ENCODE peak calls at places on chromosomes 4 and X, in six cellular contexts. One of them, this sample, is unnamed.

GRCh38 chr4:16212138-16212782 is 14.0 kb downstream of the TAPT1 start:
- DNase-seq in right atrium auricular region: no peak
- DNase-seq in IMR-90: no peak
- DNase-seq in brain microvascular endothelial cell: no peak
- DNase-seq in left lung: no peak
- DNase-seq in astrocyte: no peak
- DNase-seq in this sample: no peak

GRCh38 chr4:148071009-148071408 is 339.1 kb downstream of the ARHGAP10 start:
- DNase-seq in right atrium auricular region: peak
- DNase-seq in IMR-90: no peak
- DNase-seq in brain microvascular endothelial cell: no peak
- DNase-seq in left lung: no peak
- DNase-seq in astrocyte: no peak
- DNase-seq in this sample: no peak

GRCh38 chr4:29571322-29571721 is 1148.8 kb upstream of the PCDH7 start:
- DNase-seq in right atrium auricular region: no peak
- DNase-seq in IMR-90: no peak
- DNase-seq in brain microvascular endothelial cell: no peak
- DNase-seq in left lung: no peak
- DNase-seq in astrocyte: no peak
- DNase-seq in this sample: no peak

GRCh38 chr4:83362492-83363329 is 28.1 kb upstream of the HPSE start:
- DNase-seq in right atrium auricular region: no peak
- DNase-seq in IMR-90: peak
- DNase-seq in brain microvascular endothelial cell: peak
- DNase-seq in left lung: no peak
- DNase-seq in astrocyte: peak
- DNase-seq in this sample: peak

GRCh38 chr4:179415842-179416223 is 1973.6 kb upstream of the AGA start:
- DNase-seq in right atrium auricular region: no peak
- DNase-seq in IMR-90: peak
- DNase-seq in brain microvascular endothelial cell: no peak
- DNase-seq in left lung: no peak
- DNase-seq in astrocyte: peak
- DNase-seq in this sample: peak

GRCh38 chr4:187118731-187119130 is 395.1 kb upstream of the FAT1 start:
- DNase-seq in right atrium auricular region: no peak
- DNase-seq in IMR-90: peak
- DNase-seq in brain microvascular endothelial cell: peak
- DNase-seq in left lung: no peak
- DNase-seq in astrocyte: peak
- DNase-seq in this sample: no peak

GRCh38 chr4:915041-915474 is 17.1 kb downstream of the GAK start:
- DNase-seq in right atrium auricular region: no peak
- DNase-seq in IMR-90: no peak
- DNase-seq in brain microvascular endothelial cell: no peak
- DNase-seq in left lung: peak
- DNase-seq in astrocyte: no peak
- DNase-seq in this sample: no peak

GRCh38 chr4:186659936-186660335 is 63.7 kb downstream of the FAT1 start:
- DNase-seq in right atrium auricular region: no peak
- DNase-seq in IMR-90: no peak
- DNase-seq in brain microvascular endothelial cell: no peak
- DNase-seq in left lung: no peak
- DNase-seq in astrocyte: no peak
- DNase-seq in this sample: no peak

GRCh38 chr4:98781641-98782348 is 123.4 kb upstream of the TSPAN5 start:
- DNase-seq in right atrium auricular region: no peak
- DNase-seq in IMR-90: no peak
- DNase-seq in brain microvascular endothelial cell: no peak
- DNase-seq in left lung: no peak
- DNase-seq in astrocyte: no peak
- DNase-seq in this sample: no peak

GRCh38 chr4:88179261-88179660 is 20.8 kb upstream of the ABCG2 start:
- DNase-seq in right atrium auricular region: no peak
- DNase-seq in IMR-90: no peak
- DNase-seq in brain microvascular endothelial cell: no peak
- DNase-seq in left lung: no peak
- DNase-seq in astrocyte: no peak
- DNase-seq in this sample: no peak

GRCh38 chr4:121114756-121115155 is 42.4 kb upstream of the NDNF start:
- DNase-seq in right atrium auricular region: no peak
- DNase-seq in IMR-90: no peak
- DNase-seq in brain microvascular endothelial cell: no peak
- DNase-seq in left lung: no peak
- DNase-seq in astrocyte: no peak
- DNase-seq in this sample: no peak

GRCh38 chr4:2388430-2389182 is 29.8 kb downstream of the ZFYVE28 start:
- DNase-seq in right atrium auricular region: no peak
- DNase-seq in IMR-90: peak
- DNase-seq in brain microvascular endothelial cell: no peak
- DNase-seq in left lung: no peak
- DNase-seq in astrocyte: no peak
- DNase-seq in this sample: no peak

GRCh38 chr4:68271851-68272756 is 26.6 kb upstream of the TMPRSS11B start:
- DNase-seq in right atrium auricular region: no peak
- DNase-seq in IMR-90: peak
- DNase-seq in brain microvascular endothelial cell: peak
- DNase-seq in left lung: no peak
- DNase-seq in astrocyte: peak
- DNase-seq in this sample: peak

GRCh38 chrX:134636859-134637258 is 21.4 kb downstream of the PLAC1 start:
- DNase-seq in right atrium auricular region: no peak
- DNase-seq in IMR-90: peak
- DNase-seq in brain microvascular endothelial cell: no peak
- DNase-seq in left lung: no peak
- DNase-seq in astrocyte: peak
- DNase-seq in this sample: no peak

GRCh38 chr4:4386296-4386735 is 586 bp upstream of the NSG1 start:
- DNase-seq in right atrium auricular region: no peak
- DNase-seq in IMR-90: no peak
- DNase-seq in brain microvascular endothelial cell: no peak
- DNase-seq in left lung: no peak
- DNase-seq in astrocyte: no peak
- DNase-seq in this sample: no peak

GRCh38 chrX:25344191-25344936 is 328.6 kb upstream of the ARX start:
- DNase-seq in right atrium auricular region: no peak
- DNase-seq in IMR-90: no peak
- DNase-seq in brain microvascular endothelial cell: no peak
- DNase-seq in left lung: no peak
- DNase-seq in astrocyte: no peak
- DNase-seq in this sample: no peak

GRCh38 chr4:5280845-5281244 is 229.6 kb downstream of the STK32B start:
- DNase-seq in right atrium auricular region: no peak
- DNase-seq in IMR-90: no peak
- DNase-seq in brain microvascular endothelial cell: no peak
- DNase-seq in left lung: no peak
- DNase-seq in astrocyte: no peak
- DNase-seq in this sample: no peak

GRCh38 chrX:101750744-101751143 is 91.1 kb upstream of the ARMCX2 start:
- DNase-seq in right atrium auricular region: no peak
- DNase-seq in IMR-90: no peak
- DNase-seq in brain microvascular endothelial cell: no peak
- DNase-seq in left lung: no peak
- DNase-seq in astrocyte: no peak
- DNase-seq in this sample: no peak

GRCh38 chr4:54225671-54226398 is 3.3 kb upstream of the PDGFRA start:
- DNase-seq in right atrium auricular region: no peak
- DNase-seq in IMR-90: no peak
- DNase-seq in brain microvascular endothelial cell: no peak
- DNase-seq in left lung: no peak
- DNase-seq in astrocyte: no peak
- DNase-seq in this sample: no peak

GRCh38 chr4:84032372-84032771 is 466.7 kb downstream of the NKX6-1 start:
- DNase-seq in right atrium auricular region: no peak
- DNase-seq in IMR-90: no peak
- DNase-seq in brain microvascular endothelial cell: no peak
- DNase-seq in left lung: no peak
- DNase-seq in astrocyte: no peak
- DNase-seq in this sample: no peak

GRCh38 chr4:74934016-74934821 is 1.3 kb downstream of the PARM1 start:
- DNase-seq in right atrium auricular region: no peak
- DNase-seq in IMR-90: peak
- DNase-seq in brain microvascular endothelial cell: peak
- DNase-seq in left lung: peak
- DNase-seq in astrocyte: peak
- DNase-seq in this sample: no peak

GRCh38 chr4:177220376-177220775 is 89.3 kb upstream of the NEIL3 start:
- DNase-seq in right atrium auricular region: no peak
- DNase-seq in IMR-90: peak
- DNase-seq in brain microvascular endothelial cell: peak
- DNase-seq in left lung: no peak
- DNase-seq in astrocyte: peak
- DNase-seq in this sample: no peak

GRCh38 chrX:48957477-48957826 is at the start of gene OTUD5:
- DNase-seq in right atrium auricular region: no peak
- DNase-seq in IMR-90: no peak
- DNase-seq in brain microvascular endothelial cell: no peak
- DNase-seq in left lung: peak
- DNase-seq in astrocyte: no peak
- DNase-seq in this sample: no peak

GRCh38 chrX:106566362-106566761 is 45.4 kb upstream of the RADX start:
- DNase-seq in right atrium auricular region: no peak
- DNase-seq in IMR-90: no peak
- DNase-seq in brain microvascular endothelial cell: no peak
- DNase-seq in left lung: no peak
- DNase-seq in astrocyte: no peak
- DNase-seq in this sample: no peak

GRCh38 chr4:80840396-80840795 is 190.1 kb upstream of the BMP3 start:
- DNase-seq in right atrium auricular region: no peak
- DNase-seq in IMR-90: no peak
- DNase-seq in brain microvascular endothelial cell: no peak
- DNase-seq in left lung: no peak
- DNase-seq in astrocyte: peak
- DNase-seq in this sample: peak

GRCh38 chrX:149825424-149825823 is 43.7 kb downstream of the MAGEA9 start:
- DNase-seq in right atrium auricular region: no peak
- DNase-seq in IMR-90: no peak
- DNase-seq in brain microvascular endothelial cell: peak
- DNase-seq in left lung: no peak
- DNase-seq in astrocyte: no peak
- DNase-seq in this sample: no peak

GRCh38 chr4:76898949-76899640 is 1.2 kb upstream of the SOWAHB start:
- DNase-seq in right atrium auricular region: no peak
- DNase-seq in IMR-90: no peak
- DNase-seq in brain microvascular endothelial cell: no peak
- DNase-seq in left lung: no peak
- DNase-seq in astrocyte: no peak
- DNase-seq in this sample: no peak
- H3K27ac ChIP-seq in right atrium auricular region: no peak
- H3K27ac ChIP-seq in IMR-90: no peak
- H3K27ac ChIP-seq in brain microvascular endothelial cell: no peak
- H3K27ac ChIP-seq in left lung: no peak
- H3K27ac ChIP-seq in astrocyte: no peak
- H3K27ac ChIP-seq in this sample: no peak

GRCh38 chr4:76606662-76607265 is 171.7 kb downstream of the SHROOM3 start:
- DNase-seq in right atrium auricular region: no peak
- DNase-seq in IMR-90: no peak
- DNase-seq in brain microvascular endothelial cell: no peak
- DNase-seq in left lung: no peak
- DNase-seq in astrocyte: no peak
- DNase-seq in this sample: no peak
- H3K27ac ChIP-seq in right atrium auricular region: no peak
- H3K27ac ChIP-seq in IMR-90: peak
- H3K27ac ChIP-seq in brain microvascular endothelial cell: no peak
- H3K27ac ChIP-seq in left lung: no peak
- H3K27ac ChIP-seq in astrocyte: peak
- H3K27ac ChIP-seq in this sample: no peak

GRCh38 chr4:72997409-72997808 is 72.1 kb downstream of the COX18 start:
- DNase-seq in right atrium auricular region: no peak
- DNase-seq in IMR-90: peak
- DNase-seq in brain microvascular endothelial cell: peak
- DNase-seq in left lung: peak
- DNase-seq in astrocyte: peak
- DNase-seq in this sample: no peak
- H3K27ac ChIP-seq in right atrium auricular region: no peak
- H3K27ac ChIP-seq in IMR-90: no peak
- H3K27ac ChIP-seq in brain microvascular endothelial cell: no peak
- H3K27ac ChIP-seq in left lung: no peak
- H3K27ac ChIP-seq in astrocyte: no peak
- H3K27ac ChIP-seq in this sample: no peak

GRCh38 chr4:126465341-126465740 is 1150.6 kb downstream of the FAT4 start:
- DNase-seq in right atrium auricular region: no peak
- DNase-seq in IMR-90: peak
- DNase-seq in brain microvascular endothelial cell: no peak
- DNase-seq in left lung: no peak
- DNase-seq in astrocyte: no peak
- DNase-seq in this sample: no peak

GRCh38 chr4:126470862-126471261 is 1156.1 kb downstream of the FAT4 start:
- DNase-seq in right atrium auricular region: no peak
- DNase-seq in IMR-90: peak
- DNase-seq in brain microvascular endothelial cell: peak
- DNase-seq in left lung: no peak
- DNase-seq in astrocyte: peak
- DNase-seq in this sample: no peak

GRCh38 chr4:126466848-126467247 is 1152.1 kb downstream of the FAT4 start:
- DNase-seq in right atrium auricular region: no peak
- DNase-seq in IMR-90: no peak
- DNase-seq in brain microvascular endothelial cell: no peak
- DNase-seq in left lung: no peak
- DNase-seq in astrocyte: no peak
- DNase-seq in this sample: no peak

GRCh38 chr4:126468144-126468543 is 1153.4 kb downstream of the FAT4 start:
- DNase-seq in right atrium auricular region: no peak
- DNase-seq in IMR-90: no peak
- DNase-seq in brain microvascular endothelial cell: no peak
- DNase-seq in left lung: no peak
- DNase-seq in astrocyte: no peak
- DNase-seq in this sample: no peak
- H3K27ac ChIP-seq in right atrium auricular region: no peak
- H3K27ac ChIP-seq in IMR-90: peak
- H3K27ac ChIP-seq in brain microvascular endothelial cell: no peak
- H3K27ac ChIP-seq in left lung: no peak
- H3K27ac ChIP-seq in astrocyte: no peak
- H3K27ac ChIP-seq in this sample: no peak

DNA sequence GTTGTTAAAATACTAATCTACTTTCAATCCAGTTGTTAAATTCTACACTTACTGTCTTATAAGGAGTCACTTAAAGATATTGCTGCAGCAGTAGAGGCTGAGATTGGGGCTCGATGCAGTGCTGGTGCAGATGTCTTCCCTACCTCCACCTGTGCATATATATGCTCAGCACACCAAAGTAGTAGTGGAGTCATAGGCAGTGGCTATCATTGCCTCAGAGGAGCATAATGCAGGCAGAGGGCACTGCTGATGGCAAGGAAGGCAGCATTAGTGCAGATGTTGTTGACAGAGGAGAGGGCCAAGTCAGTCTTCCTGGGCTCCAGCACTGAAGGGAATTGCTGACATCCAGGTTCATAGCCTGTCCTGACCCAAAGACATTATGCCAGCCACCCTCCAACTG is 35.1 kb downstream of the INPP4B start:
- DNase-seq in right atrium auricular region: no peak
- DNase-seq in IMR-90: no peak
- DNase-seq in brain microvascular endothelial cell: no peak
- DNase-seq in left lung: no peak
- DNase-seq in astrocyte: no peak
- DNase-seq in this sample: no peak
- H3K27ac ChIP-seq in right atrium auricular region: no peak
- H3K27ac ChIP-seq in IMR-90: no peak
- H3K27ac ChIP-seq in brain microvascular endothelial cell: no peak
- H3K27ac ChIP-seq in left lung: no peak
- H3K27ac ChIP-seq in astrocyte: no peak
- H3K27ac ChIP-seq in this sample: no peak

This sample was measured in small intestine.